ENCODE peak calls at places on chromosomes 2 and 18, in six cellular contexts. T is RWPE1, F is K562, J is DND-41, K is A549, U is GM23338. O is an unnamed sample.

GRCh38 chr2:99864561-99865216 is 277.7 kb downstream of the AFF3 start:
- DNase-seq in T (no peak), F (no peak), J (no peak), K (no peak), U (no peak), O (peak)

GRCh38 chr2:85755122-85756027 is 1.6 kb downstream of the ATOH8 start:
- DNase-seq in T (no peak), F (no peak), J (no peak), K (no peak), U (no peak), O (peak)

GRCh38 chr2:150888337-150888736 is 373.3 kb downstream of the RBM43 start:
- DNase-seq in T (no peak), F (no peak), J (no peak), K (no peak), U (no peak), O (no peak)

GRCh38 chr18:62409821-62410220 is 84.7 kb downstream of the TNFRSF11A start:
- DNase-seq in T (no peak), F (no peak), J (no peak), K (no peak), U (no peak), O (no peak)

GRCh38 chr2:231621051-231621879 is 28.6 kb downstream of the TEX44 start:
- DNase-seq in T (no peak), F (no peak), J (no peak), K (no peak), U (peak), O (peak)

GRCh38 chr18:75218524-75218923 is 7.9 kb downstream of the TSHZ1 start:
- DNase-seq in T (no peak), F (no peak), J (no peak), K (no peak), U (no peak), O (no peak)

GRCh38 chr2:164044637-164045036 is 308.8 kb upstream of the FIGN start:
- DNase-seq in T (no peak), F (no peak), J (no peak), K (no peak), U (no peak), O (no peak)

GRCh38 chr2:106004854-106005253 is 189.2 kb downstream of the UXS1 start:
- DNase-seq in T (no peak), F (no peak), J (no peak), K (no peak), U (no peak), O (no peak)

GRCh38 chr2:82282111-82282882 is 1977.7 kb upstream of the LRRTM1 start:
- DNase-seq in T (no peak), F (no peak), J (no peak), K (peak), U (peak), O (no peak)

GRCh38 chr2:240154606-240155005 is 14.1 kb upstream of the OTOS start:
- DNase-seq in T (no peak), F (no peak), J (no peak), K (no peak), U (no peak), O (peak)

GRCh38 chr2:151020411-151020810 is 241.3 kb downstream of the RBM43 start:
- DNase-seq in T (no peak), F (no peak), J (no peak), K (no peak), U (no peak), O (no peak)

GRCh38 chr2:191352536-191352935 is 107.3 kb downstream of the MYO1B start:
- DNase-seq in T (peak), F (no peak), J (no peak), K (no peak), U (no peak), O (no peak)

GRCh38 chr18:57347784-57348183 is 4.6 kb upstream of the ST8SIA3 start:
- DNase-seq in T (no peak), F (no peak), J (no peak), K (no peak), U (no peak), O (no peak)

GRCh38 chr2:215772003-215772402 is 241.3 kb downstream of the MREG start:
- DNase-seq in T (no peak), F (no peak), J (no peak), K (peak), U (peak), O (no peak)

GRCh38 chr18:59142274-59142673 is 2.6 kb downstream of the SEC11C start:
- DNase-seq in T (no peak), F (no peak), J (no peak), K (no peak), U (no peak), O (no peak)

GRCh38 chr2:96082211-96083063 is 33.9 kb downstream of the ADRA2B start:
- DNase-seq in T (no peak), F (no peak), J (no peak), K (no peak), U (no peak), O (no peak)

GRCh38 chr2:178237488-178238143 is 43.3 kb downstream of the OSBPL6 start:
- DNase-seq in T (no peak), F (no peak), J (no peak), K (no peak), U (no peak), O (no peak)

GRCh38 chr2:128169497-128169896 is 78.5 kb downstream of the UGGT1 start:
- DNase-seq in T (no peak), F (no peak), J (no peak), K (no peak), U (no peak), O (no peak)

GRCh38 chr2:164967781-164968228 is 12.5 kb upstream of the SLC38A11 start:
- DNase-seq in T (peak), F (no peak), J (no peak), K (peak), U (peak), O (no peak)

GRCh38 chr2:133264951-133265949 is 303.0 kb downstream of the NCKAP5 start:
- DNase-seq in T (no peak), F (no peak), J (no peak), K (peak), U (peak), O (no peak)

GRCh38 chr2:64978514-64979268 is 10.5 kb upstream of the SLC1A4 start:
- DNase-seq in T (no peak), F (no peak), J (no peak), K (peak), U (peak), O (no peak)

GRCh38 chr18:5955861-5956260 is 60.5 kb upstream of the TMEM200C start:
- DNase-seq in T (no peak), F (no peak), J (no peak), K (no peak), U (no peak), O (no peak)

GRCh38 chr2:206431439-206431838 is 11.9 kb upstream of the ADAM23 start:
- DNase-seq in T (no peak), F (no peak), J (no peak), K (no peak), U (no peak), O (no peak)

GRCh38 chr2:2639251-2640139 is 308.4 kb upstream of the MYT1L start:
- DNase-seq in T (no peak), F (no peak), J (no peak), K (no peak), U (no peak), O (no peak)

DNA sequence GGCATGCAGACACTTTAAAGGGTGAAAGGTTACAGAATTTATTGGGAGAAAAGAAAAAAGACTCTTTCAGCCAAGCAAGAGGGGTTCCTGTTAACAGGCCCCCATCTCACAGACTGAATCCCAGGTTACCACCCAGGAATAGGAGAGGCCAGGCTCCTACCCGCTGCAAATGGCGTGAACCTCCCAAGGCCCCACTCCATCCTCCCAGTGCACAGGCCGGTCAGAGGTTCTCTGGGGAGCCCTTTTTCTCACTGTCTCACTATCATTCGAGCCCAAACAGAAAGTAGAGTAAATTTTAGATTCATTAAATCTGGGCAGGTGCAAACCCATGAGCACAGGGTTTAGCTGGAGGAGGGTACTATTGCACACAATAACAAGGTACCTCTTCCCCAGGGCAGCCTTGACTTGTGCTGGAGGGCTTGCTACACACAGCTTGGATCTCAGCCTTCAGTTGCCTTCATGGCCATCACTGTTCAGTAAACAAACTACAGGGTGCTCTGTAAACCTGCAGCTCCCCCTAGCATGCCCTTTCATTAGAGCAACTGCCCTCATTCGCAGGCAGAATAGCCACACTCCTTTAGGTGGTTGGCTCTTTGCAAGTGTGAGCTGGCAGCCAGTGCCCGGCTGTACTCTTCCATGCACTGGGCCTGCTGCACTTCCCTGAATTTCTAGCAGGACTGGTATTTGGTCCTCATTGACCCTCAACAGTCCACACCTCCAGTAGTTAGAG is 7.3 kb upstream of the PLEK start:
- DNase-seq in T (peak), F (no peak), J (peak), K (peak), U (peak), O (peak)
- TF ChIP-seq CTCF in T (no peak), F (peak), J (peak), K (peak), U (peak), O (peak)

GRCh38 chr2:161796192-161796591 is 172.0 kb downstream of the SLC4A10 start:
- DNase-seq in T (peak), F (no peak), J (no peak), K (no peak), U (no peak), O (peak)

DNA sequence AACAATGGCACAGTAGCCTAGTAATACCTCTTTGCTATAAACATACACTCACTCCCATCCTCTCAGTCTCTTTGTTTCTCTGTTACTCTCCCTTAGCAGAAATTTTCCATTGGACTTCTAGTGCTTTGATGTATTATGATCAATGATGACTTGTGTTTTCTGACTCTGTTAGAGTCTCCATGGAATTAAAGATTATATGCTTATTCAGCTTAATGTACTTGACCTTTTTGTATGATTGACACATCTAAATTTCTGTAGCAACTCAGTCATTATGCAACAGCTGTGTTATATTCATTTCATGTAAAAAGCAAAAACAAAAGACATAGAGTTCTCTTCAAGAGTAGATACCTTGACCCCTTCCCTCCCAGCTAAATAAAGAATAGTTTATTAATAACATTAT is 173.8 kb downstream of the SLC4A10 start:
- DNase-seq in T (no peak), F (no peak), J (no peak), K (no peak), U (no peak), O (no peak)
- H3K27ac ChIP-seq in T (no peak), F (no peak), J (no peak), K (no peak), U (no peak), O (no peak)

DNA sequence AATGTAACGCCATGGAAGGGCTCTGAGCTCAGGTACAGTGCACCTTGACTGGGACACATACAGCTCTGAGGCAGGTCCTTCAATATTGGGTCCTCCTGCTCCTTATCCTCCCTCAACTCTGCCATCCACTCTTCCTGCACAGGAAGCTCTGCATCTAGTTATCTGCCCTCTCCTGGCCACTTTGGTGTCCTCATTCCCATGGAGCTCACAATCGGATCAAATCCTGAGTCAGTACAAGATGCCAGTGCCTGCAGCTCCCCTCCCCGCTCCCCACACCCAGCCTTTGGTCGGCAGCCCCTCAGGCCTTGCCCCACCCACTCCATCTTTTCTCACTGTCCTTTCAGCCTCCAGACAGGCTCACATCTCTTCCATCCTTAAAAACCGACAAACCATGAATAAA is 58.0 kb downstream of the LRRFIP1 start:
- DNase-seq in T (no peak), F (no peak), J (no peak), K (peak), U (peak), O (no peak)
- TF ChIP-seq CTCF in T (no peak), F (peak), J (peak), K (peak), U (peak), O (peak)

GRCh38 chr2:112056626-112056987 is 1.5 kb downstream of the TMEM87B start:
- DNase-seq in T (no peak), F (no peak), J (no peak), K (no peak), U (no peak), O (no peak)
- H3K27ac ChIP-seq in T (peak), F (peak), J (peak), K (peak), U (no peak), O (peak)

GRCh38 chr2:11697103-11697871 is 27.3 kb upstream of the NTSR2 start:
- DNase-seq in T (peak), F (no peak), J (no peak), K (peak), U (no peak), O (peak)

GRCh38 chr2:11699686-11700670 is 30.0 kb upstream of the NTSR2 start:
- DNase-seq in T (no peak), F (no peak), J (no peak), K (no peak), U (no peak), O (no peak)

GRCh38 chr2:11695576-11695975 is 25.6 kb upstream of the NTSR2 start:
- DNase-seq in T (no peak), F (no peak), J (no peak), K (no peak), U (no peak), O (no peak)

GRCh38 chr2:11696736-11697102 is 26.7 kb upstream of the NTSR2 start:
- DNase-seq in T (no peak), F (no peak), J (no peak), K (no peak), U (no peak), O (no peak)

GRCh38 chr2:11698009-11698922 is 28.3 kb upstream of the NTSR2 start:
- DNase-seq in T (no peak), F (no peak), J (no peak), K (no peak), U (no peak), O (peak)
- TF ChIP-seq CTCF in T (no peak), F (no peak), J (no peak), K (no peak), U (no peak), O (peak)

O was measured in psoas muscle.